ENCODE peak calls at places on chromosomes 11 and 22, in four cellular contexts. T, G, Z and S are unnamed samples.

GRCh38 chr22:33299245-33299956 is 241.2 kb upstream of the SYN3 start:
- DNase-seq in T (no peak), Z (no peak), G (peak; percentile 95), S (no peak)

GRCh38 chr11:101407324-101407723 is 176.5 kb downstream of the TRPC6 start:
- DNase-seq in Z (no peak), T (no peak), G (no peak), S (no peak)

GRCh38 chr22:48239461-48240164 is 1477.2 kb downstream of the TBC1D22A start:
- DNase-seq in G (no peak), T (no peak), Z (no peak), S (no peak)

GRCh38 chr22:41862160-41862529 is 29.2 kb downstream of the SREBF2 start:
- DNase-seq in G (peak; percentile 83), T (no peak), Z (peak; percentile 39), S (no peak)

GRCh38 chr11:70226967-70227366 is 23.9 kb downstream of the FADD start:
- DNase-seq in G (no peak), Z (no peak), T (peak; percentile 70), S (peak; percentile 53)

GRCh38 chr11:15901046-15901445 is 455.3 kb downstream of the SOX6 start:
- DNase-seq in T (no peak), G (no peak), Z (peak; percentile 16), S (no peak)

GRCh38 chr11:106461839-106462545 is 384.5 kb downstream of the AASDHPPT start:
- DNase-seq in G (no peak), T (no peak), Z (peak; percentile 89), S (no peak)

GRCh38 chr11:95068549-95068948 is 1.8 kb downstream of the SRSF8 start:
- DNase-seq in G (peak; percentile 88), T (peak; percentile 16), Z (peak; percentile 95), S (peak; percentile 62)

GRCh38 chr11:113553235-113553634 is 78.0 kb upstream of the DRD2 start:
- DNase-seq in T (no peak), G (no peak), Z (no peak), S (no peak)

GRCh38 chr11:58622344-58622743 is at the start of gene CNTF:
- DNase-seq in G (no peak), T (no peak), Z (no peak), S (no peak)

GRCh38 chr22:25154686-25154999 is 45.0 kb upstream of the CRYBB3 start:
- DNase-seq in Z (no peak), T (no peak), G (no peak), S (no peak)

GRCh38 chr11:118884613-118885274 is 1.1 kb downstream of the CXCR5 start:
- DNase-seq in Z (no peak), T (no peak), G (no peak), S (no peak)

GRCh38 chr22:42857845-42858481 is 890 bp upstream of the ARFGAP3 start:
- DNase-seq in G (no peak), T (no peak), Z (peak; percentile 14), S (no peak)

GRCh38 chr11:8100605-8101004 is 19.6 kb downstream of the TUB start:
- DNase-seq in T (no peak), Z (no peak), G (no peak), S (no peak)

GRCh38 chr22:19361501-19362103 is 69.9 kb downstream of the HIRA start:
- DNase-seq in G (peak; percentile 82), Z (no peak), T (no peak), S (peak; percentile 3)

GRCh38 chr22:42895087-42895486 is 38.0 kb upstream of the ARFGAP3 start:
- DNase-seq in Z (no peak), T (no peak), G (peak; percentile 76), S (no peak)

GRCh38 chr11:74443071-74443864 is 24.1 kb downstream of the KCNE3 start:
- DNase-seq in G (no peak), T (no peak), Z (peak; percentile 56), S (peak; percentile 35)

GRCh38 chr22:40240671-40241070 is 62.9 kb downstream of the TNRC6B start:
- DNase-seq in G (no peak), T (no peak), Z (no peak), S (no peak)

GRCh38 chr11:10926801-10927200 is 68.9 kb upstream of the ZBED5 start:
- DNase-seq in Z (no peak), G (no peak), T (no peak), S (no peak)

GRCh38 chr11:10923886-10924285 is 66.0 kb upstream of the ZBED5 start:
- DNase-seq in T (no peak), G (no peak), Z (no peak), S (no peak)

GRCh38 chr11:10922944-10923343 is 65.1 kb upstream of the ZBED5 start:
- DNase-seq in T (no peak), Z (no peak), G (no peak), S (no peak)

GRCh38 chr11:10927533-10927932 is 69.7 kb upstream of the ZBED5 start:
- DNase-seq in Z (no peak), G (no peak), T (no peak), S (no peak)

GRCh38 chr11:10925149-10925926 is 67.5 kb upstream of the ZBED5 start:
- DNase-seq in T (no peak), Z (no peak), G (no peak), S (no peak)
- TF ChIP-seq BHLHE40 in T (no peak), Z (no peak), G (no peak), S (no peak)

GRCh38 chr11:2313051-2313951 is 11.5 kb downstream of the TSPAN32 start:
- DNase-seq in G (no peak), T (peak; percentile 54), Z (no peak), S (no peak)
- TF ChIP-seq TARDBP in G (no peak), T (no peak), Z (no peak), S (no peak)

GRCh38 chr11:130634186-130634585 is 185.7 kb downstream of the ADAMTS15 start:
- DNase-seq in Z (no peak), G (no peak), T (no peak), S (no peak)
- TF ChIP-seq FOXM1 in Z (no peak), G (no peak), T (no peak), S (no peak)

DNA sequence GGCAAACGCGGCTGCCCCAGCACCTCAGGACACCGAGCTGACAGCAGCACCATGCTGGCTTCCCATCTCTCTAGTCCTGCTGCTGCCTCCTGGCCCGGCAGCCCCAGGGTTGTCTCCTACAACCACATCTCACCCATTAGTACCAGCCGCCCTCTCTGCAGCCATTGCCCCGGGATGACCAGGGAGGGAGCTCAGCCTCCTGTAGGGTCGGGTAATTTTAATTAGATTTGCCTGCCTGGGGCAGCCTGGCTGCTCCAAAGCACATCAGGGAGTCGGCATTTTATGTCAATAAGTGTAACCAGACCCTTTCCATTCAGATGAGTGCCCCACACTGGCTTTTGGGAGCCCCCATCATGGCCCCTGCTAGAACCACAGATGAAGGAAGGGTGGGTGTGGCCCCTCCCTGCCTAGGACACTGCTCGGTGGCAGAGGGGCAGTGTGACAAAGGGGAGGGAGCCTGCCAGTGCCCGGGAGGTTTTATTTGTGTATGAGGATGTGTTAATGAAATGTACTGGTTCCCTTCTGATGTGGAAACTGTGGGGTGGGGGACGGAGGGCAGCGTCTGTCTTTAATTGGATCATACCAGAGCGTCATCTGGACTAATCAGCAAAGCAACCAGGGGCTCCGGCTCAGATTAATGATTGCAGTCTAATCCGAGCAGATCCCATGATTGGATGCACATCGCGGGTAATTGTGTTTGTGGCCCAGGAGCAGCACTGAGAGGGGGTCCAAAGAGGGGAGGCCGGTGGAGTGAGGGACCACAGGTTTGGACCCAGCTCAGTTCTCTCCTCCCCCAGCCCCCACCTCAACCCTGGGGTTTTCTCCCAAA is 125.3 kb downstream of the FEZ1 start:
- DNase-seq in Z (no peak), T (no peak), G (no peak), S (no peak)
- TF ChIP-seq BHLHE40 in Z (no peak), T (no peak), G (no peak), S (no peak)

GRCh38 chr11:66462010-66462409 is 4.7 kb upstream of the PELI3 start:
- DNase-seq in T (no peak), Z (no peak), G (no peak), S (no peak)
- TF ChIP-seq TARDBP in T (no peak), Z (no peak), G (no peak), S (no peak)